ENCODE peak calls at places on chromosomes 4 and X, in four cellular contexts. P is bronchial epithelial cell, K is ovary, A is gastrocnemius medialis. Z is an unnamed sample.

GRCh38 chr4:150072906-150073714 is 5.1 kb upstream of the DCLK2 start:
- DNase-seq in A (no peak), P (peak), K (no peak), Z (peak)

GRCh38 chrX:69289046-69289838 is 124.0 kb upstream of the PJA1 start:
- DNase-seq in A (no peak), K (no peak), P (no peak), Z (peak)

GRCh38 chrX:43949669-43950068 is 23.5 kb downstream of the NDP start:
- DNase-seq in A (no peak), K (no peak), P (no peak), Z (peak)

GRCh38 chrX:53383376-53384087 is 38.9 kb downstream of the SMC1A start:
- DNase-seq in A (no peak), K (no peak), P (peak), Z (peak)

GRCh38 chrX:37867509-37868153 is 20.3 kb upstream of the DYNLT3 start:
- DNase-seq in K (no peak), P (no peak), A (no peak), Z (no peak)

GRCh38 chr4:158750379-158750778 is 18.4 kb upstream of the FNIP2 start:
- DNase-seq in P (no peak), K (no peak), A (no peak), Z (no peak)

GRCh38 chrX:11386001-11386523 is 92.8 kb downstream of the AMELX start:
- DNase-seq in A (peak), K (no peak), P (peak), Z (peak)

GRCh38 chr4:10018818-10019438 is 2.4 kb downstream of the SLC2A9 start:
- DNase-seq in A (peak), P (peak), K (peak), Z (peak)

GRCh38 chrX:57951666-57952319 is 41.5 kb upstream of the ZXDA start:
- DNase-seq in A (peak), K (no peak), P (no peak), Z (no peak)

GRCh38 chr4:31045724-31046318 is 325.7 kb downstream of the PCDH7 start:
- DNase-seq in A (no peak), P (peak), K (no peak), Z (peak)

GRCh38 chr4:7384003-7384928 is 50.5 kb downstream of the PSAPL1 start:
- DNase-seq in P (no peak), K (no peak), A (no peak), Z (no peak)

GRCh38 chr4:83109480-83110221 is 4.9 kb downstream of the PLAC8 start:
- DNase-seq in A (no peak), K (peak), P (peak), Z (peak)

GRCh38 chr4:156295676-156296075 is 342.0 kb upstream of the CTSO start:
- DNase-seq in P (peak), A (no peak), K (no peak), Z (peak)

GRCh38 chr4:71732066-71732465 is 51.8 kb downstream of the GC start:
- DNase-seq in K (no peak), P (no peak), A (no peak), Z (no peak)

GRCh38 chrX:109886122-109886761 is 116.7 kb upstream of the TMEM164 start:
- DNase-seq in A (no peak), K (no peak), P (peak), Z (peak)

GRCh38 chrX:110012818-110013484 is 10.0 kb downstream of the TMEM164 start:
- DNase-seq in P (no peak), A (no peak), K (no peak), Z (peak)

GRCh38 chr4:20015825-20016224 is 235.9 kb upstream of the SLIT2 start:
- DNase-seq in P (peak), K (no peak), A (no peak), Z (peak)

GRCh38 chr4:44326716-44327115 is 121.9 kb downstream of the KCTD8 start:
- DNase-seq in A (no peak), K (no peak), P (no peak), Z (peak)

GRCh38 chr4:175882891-175883290 is 70.8 kb upstream of the GPM6A start:
- DNase-seq in K (no peak), P (no peak), A (no peak), Z (no peak)

GRCh38 chrX:102129473-102129872 is 4.0 kb downstream of the TCEAL2 start:
- DNase-seq in A (no peak), P (peak), K (no peak), Z (peak)

GRCh38 chrX:119041175-119041574 is 31.6 kb upstream of the CT47C1 start:
- DNase-seq in P (peak), K (peak), A (peak), Z (peak)

GRCh38 chr4:171793723-171794122 is 19.5 kb upstream of the GALNTL6 start:
- DNase-seq in A (no peak), P (no peak), K (no peak), Z (no peak)

GRCh38 chrX:54807524-54808108 is at the start of gene MAGED2:
- DNase-seq in K (peak), P (peak), A (no peak), Z (no peak)

GRCh38 chrX:132270699-132271098 is 51.5 kb upstream of the RAP2C start:
- DNase-seq in A (peak), P (peak), K (no peak), Z (peak)
- H3K4me3 ChIP-seq in A (no peak), P (no peak), K (no peak), Z (peak)

GRCh38 chrX:71623714-71624113 is 5.4 kb upstream of the CXCR3 start:
- DNase-seq in P (no peak), K (no peak), A (no peak), Z (no peak)

GRCh38 chrX:71625471-71625870 is 7.2 kb upstream of the CXCR3 start:
- DNase-seq in P (no peak), K (no peak), A (no peak), Z (no peak)

GRCh38 chrX:71623105-71623450 is 4.8 kb upstream of the CXCR3 start:
- DNase-seq in A (no peak), K (no peak), P (no peak), Z (no peak)

GRCh38 chrX:71621644-71622346 is 3.5 kb upstream of the CXCR3 start:
- DNase-seq in A (no peak), K (no peak), P (no peak), Z (no peak)

GRCh38 chrX:71622347-71623104 is 4.2 kb upstream of the CXCR3 start:
- DNase-seq in P (peak), K (peak), A (peak), Z (peak)
- TF ChIP-seq CTCF in P (peak), K (no peak), A (no peak), Z (peak)

GRCh38 chr4:69322055-69322454 is 41.8 kb downstream of the UGT2B28 start:
- DNase-seq in A (no peak), K (no peak), P (peak), Z (peak)
- H3K4me3 ChIP-seq in A (no peak), K (no peak), P (no peak), Z (no peak)

GRCh38 chr4:60737858-60738257 is 462.3 kb upstream of the ADGRL3 start:
- DNase-seq in K (no peak), A (no peak), P (peak), Z (peak)
- TF ChIP-seq CTCF in K (no peak), A (no peak), P (no peak), Z (no peak)

GRCh38 chr4:168830777-168831512 is 179.1 kb downstream of the CBR4 start:
- DNase-seq in P (no peak), K (no peak), A (no peak), Z (no peak)
- H3K4me3 ChIP-seq in P (no peak), K (peak), A (peak), Z (no peak)

GRCh38 chr4:37429906-37430305 is 185.4 kb downstream of the NWD2 start:
- DNase-seq in A (no peak), P (no peak), K (no peak), Z (no peak)

GRCh38 chr4:37427193-37427592 is 182.7 kb downstream of the NWD2 start:
- DNase-seq in K (no peak), P (no peak), A (no peak), Z (no peak)

GRCh38 chr4:37434469-37434868 is 189.9 kb downstream of the NWD2 start:
- DNase-seq in A (no peak), P (peak), K (no peak), Z (peak)

GRCh38 chr4:37430718-37431416 is 186.3 kb downstream of the NWD2 start:
- DNase-seq in P (no peak), A (no peak), K (no peak), Z (no peak)

DNA sequence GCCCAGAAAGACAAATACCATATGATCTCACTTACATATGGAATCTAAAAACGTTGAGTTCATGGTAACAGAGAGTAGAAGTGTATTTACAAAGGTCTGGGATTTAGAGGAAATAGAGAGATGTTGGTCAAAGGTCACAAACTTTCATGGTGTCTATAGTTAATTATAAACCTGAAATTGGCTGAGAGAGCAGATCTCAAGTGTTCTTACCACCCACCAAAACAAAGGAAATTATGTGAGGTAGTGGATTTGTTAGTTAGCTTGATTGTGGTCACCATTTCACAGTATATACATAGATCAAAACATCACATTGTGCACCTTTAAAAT is 186.8 kb downstream of the NWD2 start:
- DNase-seq in A (no peak), P (no peak), K (no peak), Z (no peak)
- TF ChIP-seq CTCF in A (no peak), P (no peak), K (no peak), Z (no peak)

DNA sequence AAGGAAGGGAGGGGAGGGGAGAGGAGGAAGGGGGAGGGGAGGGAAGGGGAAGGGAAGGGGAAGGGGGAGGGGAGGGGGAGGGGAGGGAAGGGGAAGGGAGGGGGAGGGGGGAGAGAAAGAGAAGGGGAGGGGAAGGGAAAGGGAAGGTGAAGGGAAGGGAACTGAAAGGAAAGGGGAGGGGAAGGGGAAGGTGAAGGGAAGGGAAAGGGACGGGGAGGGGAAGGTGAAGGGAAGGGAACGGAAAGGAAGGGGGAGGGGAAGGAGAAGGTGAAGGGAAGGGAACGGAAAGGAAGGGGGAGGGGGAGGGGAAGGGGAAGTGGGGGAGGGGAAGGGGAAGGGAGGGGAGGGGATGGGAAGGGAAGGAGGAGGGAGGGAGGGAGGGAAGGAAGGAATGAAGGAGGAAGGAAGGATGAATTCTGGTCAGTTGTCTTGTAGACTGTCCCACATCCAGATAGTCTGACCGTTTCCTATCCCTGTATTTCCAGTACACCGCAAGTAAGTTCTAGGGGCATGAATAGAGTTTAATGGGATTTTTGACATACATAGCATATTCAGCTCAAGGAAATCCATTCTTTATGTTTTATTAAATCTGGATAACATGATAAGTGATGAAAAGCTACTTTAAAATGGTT is 20.4 kb downstream of the HERC5 start:
- DNase-seq in P (no peak), A (no peak), K (no peak), Z (no peak)
- H3K4me3 ChIP-seq in P (no peak), A (no peak), K (no peak), Z (no peak)

GRCh38 chr4:102263024-102263787 is 82.1 kb downstream of the SLC39A8 start:
- DNase-seq in P (peak), A (no peak), K (no peak), Z (peak)
- TF ChIP-seq CTCF in P (peak), A (no peak), K (no peak), Z (peak)

GRCh38 chr4:52657317-52657629 is 1.8 kb downstream of the USP46 start:
- DNase-seq in K (no peak), P (no peak), A (no peak), Z (no peak)
- H3K4me3 ChIP-seq in K (no peak), P (peak), A (peak), Z (peak)

GRCh38 chr4:102057122-102057521 is 266.6 kb downstream of the BANK1 start:
- DNase-seq in K (no peak), P (no peak), A (no peak), Z (no peak)

GRCh38 chr4:102061133-102061532 is 270.6 kb downstream of the BANK1 start:
- DNase-seq in K (no peak), A (no peak), P (no peak), Z (no peak)

GRCh38 chr4:102055805-102056204 is 265.3 kb downstream of the BANK1 start:
- DNase-seq in K (no peak), P (no peak), A (no peak), Z (no peak)
- TF ChIP-seq CTCF in K (no peak), P (no peak), A (no peak), Z (peak)

Z was measured in epithelial cell of esophagus.